ENCODE peak calls at places on chromosome 2, in ten cellular contexts. P is transverse colon, F is heart left ventricle, I is ovary, A is uterus, O is A549, B is GM12878, S is right lobe of liver, T is H1, W is HCT116. X is an unnamed sample. For H3K4me1, the result is how much of the 10 kb centered on the place peaks cover.

GRCh38 chr2:118847447-118848172 is at the start of gene EN1:
- DNase-seq in P (no peak), F (no peak), I (no peak), A (no peak), O (peak), B (no peak), S (no peak), T (peak), W (no peak), X (no peak)

GRCh38 chr2:33375054-33375453 is 101.4 kb upstream of the RASGRP3 start:
- DNase-seq in P (no peak), F (no peak), I (no peak), A (no peak), O (no peak), B (no peak), S (no peak), T (no peak), W (no peak), X (no peak)

GRCh38 chr2:96747061-96747460 is 7.2 kb upstream of the LMAN2L start:
- DNase-seq in P (no peak), F (no peak), I (no peak), A (no peak), O (no peak), B (no peak), S (no peak), T (no peak), W (no peak), X (no peak)

GRCh38 chr2:69175795-69176715 is 163.1 kb downstream of the ANTXR1 start:
- DNase-seq in P (no peak), F (no peak), I (no peak), A (no peak), O (no peak), B (no peak), S (no peak), T (no peak), W (no peak), X (no peak)

GRCh38 chr2:73908689-73909652 is 16.2 kb downstream of the ACTG2 start:
- DNase-seq in P (no peak), F (no peak), I (no peak), A (no peak), O (no peak), B (no peak), S (no peak), T (no peak), W (no peak), X (no peak)

GRCh38 chr2:232950776-232951175 is 62.3 kb downstream of the NGEF start:
- DNase-seq in P (no peak), F (no peak), I (no peak), A (no peak), O (no peak), B (no peak), S (no peak), T (no peak), W (no peak), X (no peak)

GRCh38 chr2:95278051-95278471 is 3.8 kb downstream of the PROM2 start:
- DNase-seq in P (no peak), F (no peak), I (no peak), A (no peak), O (no peak), B (no peak), S (no peak), T (no peak), W (peak), X (no peak)

GRCh38 chr2:9768388-9768787 is 74.9 kb upstream of the TAF1B start:
- DNase-seq in P (peak), F (no peak), I (no peak), A (no peak), O (no peak), B (no peak), S (no peak), T (peak), W (no peak), X (peak)

GRCh38 chr2:78887436-78887835 is 138.1 kb upstream of the REG3G start:
- DNase-seq in P (no peak), F (no peak), I (no peak), A (no peak), O (no peak), B (no peak), S (no peak), T (no peak), W (no peak), X (no peak)

GRCh38 chr2:237693281-237694039 is 66.1 kb downstream of the LRRFIP1 start:
- DNase-seq in P (peak), F (no peak), I (no peak), A (peak), O (peak), B (no peak), S (no peak), T (no peak), W (no peak), X (no peak)

GRCh38 chr2:55119711-55120487 is 69.6 kb upstream of the RTN4 start:
- DNase-seq in P (no peak), F (no peak), I (no peak), A (no peak), O (no peak), B (no peak), S (no peak), T (no peak), W (no peak), X (no peak)

GRCh38 chr2:146615778-146616177 is 1229.1 kb upstream of the ACVR2A start:
- DNase-seq in P (no peak), F (no peak), I (no peak), A (no peak), O (no peak), B (no peak), S (no peak), T (no peak), W (no peak), X (no peak)

GRCh38 chr2:51085679-51086078 is 53.7 kb upstream of the NRXN1 start:
- DNase-seq in P (no peak), F (no peak), I (no peak), A (no peak), O (no peak), B (no peak), S (no peak), T (no peak), W (no peak), X (no peak)

GRCh38 chr2:11851881-11852280 is 105.4 kb downstream of the LPIN1 start:
- DNase-seq in P (no peak), F (no peak), I (no peak), A (no peak), O (no peak), B (no peak), S (no peak), T (no peak), W (no peak), X (no peak)

GRCh38 chr2:96324716-96325037 is 440 bp upstream of the ITPRIPL1 start:
- DNase-seq in P (no peak), F (no peak), I (no peak), A (no peak), O (no peak), B (no peak), S (no peak), T (no peak), W (no peak), X (no peak)

GRCh38 chr2:137912358-137912757 is 51.9 kb upstream of the HNMT start:
- DNase-seq in P (no peak), F (no peak), I (no peak), A (no peak), O (no peak), B (peak), S (no peak), T (no peak), W (no peak), X (no peak)

GRCh38 chr2:10354399-10354798 is 51.7 kb downstream of the HPCAL1 start:
- DNase-seq in P (no peak), F (no peak), I (no peak), A (no peak), O (no peak), B (no peak), S (no peak), T (no peak), W (no peak), X (no peak)

GRCh38 chr2:120454993-120455789 is 109.3 kb downstream of the INHBB start:
- DNase-seq in P (no peak), F (no peak), I (no peak), A (no peak), O (no peak), B (no peak), S (no peak), T (no peak), W (no peak), X (no peak)

GRCh38 chr2:96119981-96120720 is 3.8 kb upstream of the ADRA2B start:
- DNase-seq in P (no peak), F (no peak), I (no peak), A (no peak), O (no peak), B (no peak), S (no peak), T (no peak), W (no peak), X (no peak)

GRCh38 chr2:6202756-6203155 is 510.6 kb downstream of the SOX11 start:
- DNase-seq in P (no peak), F (no peak), I (no peak), A (no peak), O (no peak), B (no peak), S (no peak), T (no peak), W (no peak), X (no peak)

GRCh38 chr2:113910110-113910717 is 20.3 kb downstream of the ACTR3 start:
- DNase-seq in P (no peak), F (no peak), I (no peak), A (no peak), O (no peak), B (no peak), S (no peak), T (no peak), W (peak), X (no peak)

GRCh38 chr2:165902929-165903328 is 50.6 kb downstream of the TTC21B start:
- DNase-seq in P (no peak), F (no peak), I (no peak), A (no peak), O (no peak), B (no peak), S (no peak), T (no peak), W (no peak), X (no peak)

GRCh38 chr2:239803764-239804111 is 221.4 kb downstream of the NDUFA10 start:
- DNase-seq in P (no peak), F (no peak), I (no peak), A (no peak), O (no peak), B (no peak), S (no peak), T (no peak), W (no peak), X (no peak)

GRCh38 chr2:238728322-238729260 is 119.3 kb upstream of the TWIST2 start:
- DNase-seq in P (peak), F (no peak), I (peak), A (peak), O (no peak), B (no peak), S (no peak), T (no peak), W (no peak), X (peak)

GRCh38 chr2:137967042-137967441 is 2.8 kb downstream of the HNMT start:
- DNase-seq in P (no peak), F (no peak), I (no peak), A (no peak), O (no peak), B (no peak), S (no peak), T (no peak), W (no peak), X (no peak)

GRCh38 chr2:144324446-144325045 is 195.4 kb downstream of the ZEB2 start:
- DNase-seq in P (no peak), F (no peak), I (no peak), A (no peak), O (no peak), B (no peak), S (no peak), T (no peak), W (no peak), X (no peak)

GRCh38 chr2:174047746-174048145 is 82.6 kb upstream of the SP3 start:
- DNase-seq in P (no peak), F (no peak), I (no peak), A (no peak), O (no peak), B (no peak), S (no peak), T (no peak), W (no peak), X (no peak)

GRCh38 chr2:201233192-201234166 is 26.9 kb upstream of the CASP8 start:
- DNase-seq in P (peak), F (peak), I (peak), A (peak), O (peak), B (peak), S (peak), T (peak), W (peak), X (peak)

GRCh38 chr2:160252278-160252887 is 52.3 kb upstream of the ITGB6 start:
- DNase-seq in P (no peak), F (no peak), I (no peak), A (no peak), O (peak), B (no peak), S (no peak), T (no peak), W (peak), X (no peak)
- H3K4me1 ChIP-seq in P (under half), F (under half), I (under half), A (under half), O (half or more), B (under half), S (under half), T (under half), W (under half), X (under half)

GRCh38 chr2:241354668-241355658 is 1.1 kb upstream of the FARP2 start:
- DNase-seq in P (peak), F (peak), I (peak), A (peak), O (peak), B (no peak), S (peak), T (peak), W (peak), X (peak)
- TF ChIP-seq POLR2A in P (peak), F (no peak), I (no peak), A (peak), O (no peak), B (peak), S (no peak), T (peak), W (no peak), X (no peak)

GRCh38 chr2:27800856-27801255 is 29.3 kb downstream of the MRPL33 start:
- DNase-seq in P (no peak), F (no peak), I (no peak), A (no peak), O (no peak), B (no peak), S (no peak), T (peak), W (no peak), X (no peak)

GRCh38 chr2:27796991-27797752 is 25.7 kb downstream of the MRPL33 start:
- DNase-seq in P (no peak), F (peak), I (no peak), A (no peak), O (no peak), B (no peak), S (no peak), T (no peak), W (no peak), X (no peak)

GRCh38 chr2:27798476-27798875 is 27.0 kb downstream of the MRPL33 start:
- DNase-seq in P (no peak), F (no peak), I (no peak), A (no peak), O (no peak), B (no peak), S (no peak), T (no peak), W (no peak), X (no peak)

GRCh38 chr2:27798948-27799645 is 27.6 kb downstream of the MRPL33 start:
- DNase-seq in P (peak), F (peak), I (peak), A (peak), O (peak), B (no peak), S (no peak), T (peak), W (peak), X (peak)

DNA sequence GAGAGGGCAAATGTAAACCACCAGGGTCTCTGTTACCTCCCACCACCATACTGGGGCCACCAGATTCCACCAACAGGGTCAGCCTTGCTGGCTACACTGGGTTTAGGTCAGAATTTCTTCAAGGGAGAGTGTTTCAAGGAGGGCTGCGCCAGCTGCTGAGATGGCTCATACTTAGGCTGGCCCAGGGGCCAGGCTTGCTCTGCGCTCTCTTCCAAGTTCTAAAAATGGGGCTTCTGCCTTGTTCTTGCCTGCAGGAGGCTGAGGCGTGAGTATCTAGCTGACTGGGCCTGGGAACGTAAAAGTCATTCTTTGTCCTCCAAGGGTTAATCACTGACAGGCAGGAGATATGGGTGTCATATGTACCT is 28.1 kb downstream of the MRPL33 start:
- DNase-seq in P (no peak), F (no peak), I (no peak), A (no peak), O (no peak), B (no peak), S (no peak), T (no peak), W (no peak), X (no peak)
- H3K4me1 ChIP-seq in P (under half), F (half or more), I (under half), A (under half), O (half or more), B (under half), S (under half), T (under half), W (half or more), X (under half)

GRCh38 chr2:161414385-161415040 is 1.6 kb upstream of the TBR1 start:
- DNase-seq in P (peak), F (peak), I (no peak), A (no peak), O (peak), B (no peak), S (no peak), T (peak), W (no peak), X (no peak)
- TF ChIP-seq POLR2A in P (no peak), F (no peak), I (no peak), A (no peak), O (peak), B (no peak), S (no peak), T (no peak), W (no peak), X (no peak)

X was measured in breast epithelium.